ENCODE peak calls at places on chromosomes 4 and X, in four cellular contexts. One of them, this sample, is unnamed.

GRCh38 chr4:132827522-132827921 is 321.6 kb upstream of the PCDH10 start:
- DNase-seq in astrocyte: no peak
- DNase-seq in NCI-H1694 treated with DMSO at 0.1 percent for 48 hours: no peak
- DNase-seq in H54: no peak
- DNase-seq in this sample: peak; percentile 2

GRCh38 chrX:36575670-36576069 is 432.5 kb upstream of the FAM47C start:
- DNase-seq in astrocyte: no peak
- DNase-seq in NCI-H1694 treated with DMSO at 0.1 percent for 48 hours: no peak
- DNase-seq in H54: no peak
- DNase-seq in this sample: no peak

GRCh38 chr4:112170451-112170993 is 25.3 kb downstream of the FAM241A start:
- DNase-seq in NCI-H1694 treated with DMSO at 0.1 percent for 48 hours: no peak
- DNase-seq in H54: peak; percentile 16
- DNase-seq in astrocyte: peak; percentile 68
- DNase-seq in this sample: peak; percentile 86

GRCh38 chr4:38308728-38309315 is 348.6 kb downstream of the PTTG2 start:
- DNase-seq in NCI-H1694 treated with DMSO at 0.1 percent for 48 hours: no peak
- DNase-seq in astrocyte: peak; percentile 72
- DNase-seq in H54: no peak
- DNase-seq in this sample: peak; percentile 53

GRCh38 chr4:140884431-140885058 is 128.4 kb upstream of the TBC1D9 start:
- DNase-seq in H54: peak; percentile 14
- DNase-seq in NCI-H1694 treated with DMSO at 0.1 percent for 48 hours: peak; percentile 55
- DNase-seq in astrocyte: peak; percentile 59
- DNase-seq in this sample: peak; percentile 68

GRCh38 chr4:109472343-109472761 is 38.7 kb downstream of the SEC24B start:
- DNase-seq in NCI-H1694 treated with DMSO at 0.1 percent for 48 hours: no peak
- DNase-seq in astrocyte: peak; percentile 88
- DNase-seq in H54: no peak
- DNase-seq in this sample: peak; percentile 86

GRCh38 chr4:100042711-100043110 is 92.6 kb upstream of the H2AZ1 start:
- DNase-seq in NCI-H1694 treated with DMSO at 0.1 percent for 48 hours: no peak
- DNase-seq in astrocyte: no peak
- DNase-seq in H54: no peak
- DNase-seq in this sample: peak; percentile 5

GRCh38 chrX:152895724-152896420 is 2.0 kb upstream of the ZNF185 start:
- DNase-seq in NCI-H1694 treated with DMSO at 0.1 percent for 48 hours: no peak
- DNase-seq in astrocyte: no peak
- DNase-seq in H54: peak; percentile 62
- DNase-seq in this sample: no peak

GRCh38 chr4:84569009-84569408 is 13.9 kb upstream of the CDS1 start:
- DNase-seq in H54: no peak
- DNase-seq in NCI-H1694 treated with DMSO at 0.1 percent for 48 hours: no peak
- DNase-seq in astrocyte: no peak
- DNase-seq in this sample: no peak

GRCh38 chr4:82439088-82439487 is 8.7 kb downstream of the ENOPH1 start:
- DNase-seq in NCI-H1694 treated with DMSO at 0.1 percent for 48 hours: no peak
- DNase-seq in astrocyte: no peak
- DNase-seq in H54: no peak
- DNase-seq in this sample: no peak

GRCh38 chr4:116180056-116180690 is 905.2 kb downstream of the TRAM1L1 start:
- DNase-seq in astrocyte: no peak
- DNase-seq in H54: no peak
- DNase-seq in NCI-H1694 treated with DMSO at 0.1 percent for 48 hours: peak; percentile 46
- DNase-seq in this sample: peak; percentile 7

GRCh38 chrX:97096385-97096784 is 212.7 kb downstream of the RPA4 start:
- DNase-seq in astrocyte: no peak
- DNase-seq in NCI-H1694 treated with DMSO at 0.1 percent for 48 hours: no peak
- DNase-seq in H54: no peak
- DNase-seq in this sample: no peak

GRCh38 chrX:12967711-12968465 is 7.0 kb upstream of the TMSB4X start:
- DNase-seq in NCI-H1694 treated with DMSO at 0.1 percent for 48 hours: no peak
- DNase-seq in H54: no peak
- DNase-seq in astrocyte: no peak
- DNase-seq in this sample: no peak

GRCh38 chr4:143417679-143418403 is 81.2 kb downstream of the GAB1 start:
- DNase-seq in NCI-H1694 treated with DMSO at 0.1 percent for 48 hours: no peak
- DNase-seq in astrocyte: no peak
- DNase-seq in H54: no peak
- DNase-seq in this sample: no peak

This sample was measured in amniotic epithelial cell.